ENCODE peak calls at places on chromosomes 6 and 20, in nine cellular contexts. P, U, E, B, W, J, R, S and N are unnamed samples.

GRCh38 chr6:100657678-100658330 is 193.1 kb upstream of the SIM1 start:
- DNase-seq in P (no peak), U (no peak), E (no peak), B (peak), W (no peak), J (no peak), R (peak), S (no peak), N (no peak)

GRCh38 chr6:25136879-25137278 is 142.3 kb upstream of the CARMIL1 start:
- DNase-seq in P (no peak), U (no peak), E (peak), B (no peak), W (no peak), J (no peak), R (no peak), S (no peak), N (no peak)

GRCh38 chr6:20608371-20608770 is 74.1 kb downstream of the CDKAL1 start:
- DNase-seq in P (no peak), U (no peak), E (no peak), B (no peak), W (no peak), J (no peak), R (no peak), S (no peak), N (no peak)

GRCh38 chr20:8385247-8385646 is 253.2 kb downstream of the PLCB1 start:
- DNase-seq in P (peak), U (no peak), E (peak), B (peak), W (no peak), J (peak), R (peak), S (no peak), N (peak)

GRCh38 chr6:150492941-150493340 is 106.7 kb upstream of the PLEKHG1 start:
- DNase-seq in P (no peak), U (peak), E (no peak), B (no peak), W (peak), J (no peak), R (peak), S (no peak), N (no peak)

GRCh38 chr20:23096986-23097520 is 10.9 kb upstream of the CD93 start:
- DNase-seq in P (no peak), U (no peak), E (peak), B (no peak), W (peak), J (no peak), R (no peak), S (no peak), N (no peak)

GRCh38 chr6:2773450-2773849 is 8.3 kb downstream of the WRNIP1 start:
- DNase-seq in P (no peak), U (no peak), E (no peak), B (peak), W (no peak), J (no peak), R (no peak), S (no peak), N (peak)

GRCh38 chr6:106257195-106257594 is 68.4 kb downstream of the ATG5 start:
- DNase-seq in P (no peak), U (no peak), E (no peak), B (peak), W (peak), J (no peak), R (no peak), S (no peak), N (no peak)

GRCh38 chr6:32664354-32664753 is 2.1 kb downstream of the HLA-DQB1 start:
- DNase-seq in P (no peak), U (no peak), E (no peak), B (no peak), W (no peak), J (no peak), R (no peak), S (no peak), N (no peak)

GRCh38 chr6:110885526-110885925 is 10.9 kb downstream of the AMD1 start:
- DNase-seq in P (no peak), U (no peak), E (no peak), B (no peak), W (no peak), J (no peak), R (no peak), S (no peak), N (no peak)

GRCh38 chr20:23334111-23334510 is 16.5 kb upstream of the NXT1 start:
- DNase-seq in P (no peak), U (no peak), E (no peak), B (no peak), W (no peak), J (no peak), R (no peak), S (no peak), N (no peak)

GRCh38 chr6:121319112-121319553 is 15.1 kb downstream of the TBC1D32 start:
- DNase-seq in P (no peak), U (no peak), E (no peak), B (no peak), W (peak), J (no peak), R (peak), S (no peak), N (peak)

GRCh38 chr20:24782801-24783630 is 166.1 kb upstream of the CST7 start:
- DNase-seq in P (peak), U (no peak), E (no peak), B (no peak), W (no peak), J (peak), R (peak), S (no peak), N (no peak)

GRCh38 chr6:108874470-108875160 is 26.4 kb downstream of the ARMC2 start:
- DNase-seq in P (no peak), U (no peak), E (peak), B (peak), W (no peak), J (no peak), R (peak), S (no peak), N (peak)

GRCh38 chr6:56475736-56476457 is 166.8 kb downstream of the DST start:
- DNase-seq in P (no peak), U (no peak), E (peak), B (no peak), W (no peak), J (no peak), R (peak), S (no peak), N (peak)

GRCh38 chr6:20370801-20371200 is 30.9 kb upstream of the E2F3 start:
- DNase-seq in P (no peak), U (no peak), E (no peak), B (no peak), W (peak), J (no peak), R (no peak), S (no peak), N (no peak)

GRCh38 chr20:41050361-41051019 is 21.9 kb downstream of the TOP1 start:
- DNase-seq in P (no peak), U (no peak), E (peak), B (peak), W (no peak), J (no peak), R (peak), S (no peak), N (peak)

GRCh38 chr20:18749528-18749927 is 64.1 kb upstream of the SCP2D1 start:
- DNase-seq in P (no peak), U (no peak), E (no peak), B (no peak), W (no peak), J (no peak), R (no peak), S (no peak), N (no peak)

GRCh38 chr6:169172435-169172834 is 81.2 kb downstream of the THBS2 start:
- DNase-seq in P (no peak), U (no peak), E (peak), B (peak), W (peak), J (no peak), R (peak), S (no peak), N (peak)

GRCh38 chr6:94902974-94903628 is 674.2 kb upstream of the MANEA start:
- DNase-seq in P (no peak), U (no peak), E (no peak), B (no peak), W (no peak), J (no peak), R (no peak), S (no peak), N (no peak)

GRCh38 chr6:148980234-148980633 is 233.4 kb downstream of the UST start:
- DNase-seq in P (no peak), U (no peak), E (no peak), B (no peak), W (no peak), J (no peak), R (no peak), S (no peak), N (no peak)

GRCh38 chr6:130783416-130784107 is 43.6 kb upstream of the SMLR1 start:
- DNase-seq in P (no peak), U (no peak), E (no peak), B (no peak), W (no peak), J (no peak), R (no peak), S (no peak), N (peak)

GRCh38 chr6:160974304-160974771 is 17.2 kb upstream of the MAP3K4 start:
- DNase-seq in P (no peak), U (peak), E (peak), B (peak), W (peak), J (no peak), R (peak), S (no peak), N (peak)

GRCh38 chr6:1917628-1918371 is 308.1 kb downstream of the FOXC1 start:
- DNase-seq in P (no peak), U (peak), E (peak), B (peak), W (peak), J (no peak), R (peak), S (no peak), N (peak)

GRCh38 chr6:113428702-113429101 is 428.4 kb upstream of the MARCKS start:
- DNase-seq in P (no peak), U (no peak), E (no peak), B (peak), W (no peak), J (no peak), R (no peak), S (no peak), N (peak)

GRCh38 chr6:160139420-160139851 is 17.8 kb downstream of the SLC22A1 start:
- DNase-seq in P (no peak), U (peak), E (peak), B (peak), W (peak), J (no peak), R (peak), S (no peak), N (peak)

GRCh38 chr6:146582857-146583256 is 15.9 kb upstream of the ADGB start:
- DNase-seq in P (no peak), U (no peak), E (peak), B (no peak), W (no peak), J (no peak), R (no peak), S (no peak), N (peak)

GRCh38 chr20:62426678-62427077 is 661 bp downstream of the RBBP8NL start:
- DNase-seq in P (peak), U (no peak), E (no peak), B (no peak), W (peak), J (no peak), R (no peak), S (peak), N (no peak)

DNA sequence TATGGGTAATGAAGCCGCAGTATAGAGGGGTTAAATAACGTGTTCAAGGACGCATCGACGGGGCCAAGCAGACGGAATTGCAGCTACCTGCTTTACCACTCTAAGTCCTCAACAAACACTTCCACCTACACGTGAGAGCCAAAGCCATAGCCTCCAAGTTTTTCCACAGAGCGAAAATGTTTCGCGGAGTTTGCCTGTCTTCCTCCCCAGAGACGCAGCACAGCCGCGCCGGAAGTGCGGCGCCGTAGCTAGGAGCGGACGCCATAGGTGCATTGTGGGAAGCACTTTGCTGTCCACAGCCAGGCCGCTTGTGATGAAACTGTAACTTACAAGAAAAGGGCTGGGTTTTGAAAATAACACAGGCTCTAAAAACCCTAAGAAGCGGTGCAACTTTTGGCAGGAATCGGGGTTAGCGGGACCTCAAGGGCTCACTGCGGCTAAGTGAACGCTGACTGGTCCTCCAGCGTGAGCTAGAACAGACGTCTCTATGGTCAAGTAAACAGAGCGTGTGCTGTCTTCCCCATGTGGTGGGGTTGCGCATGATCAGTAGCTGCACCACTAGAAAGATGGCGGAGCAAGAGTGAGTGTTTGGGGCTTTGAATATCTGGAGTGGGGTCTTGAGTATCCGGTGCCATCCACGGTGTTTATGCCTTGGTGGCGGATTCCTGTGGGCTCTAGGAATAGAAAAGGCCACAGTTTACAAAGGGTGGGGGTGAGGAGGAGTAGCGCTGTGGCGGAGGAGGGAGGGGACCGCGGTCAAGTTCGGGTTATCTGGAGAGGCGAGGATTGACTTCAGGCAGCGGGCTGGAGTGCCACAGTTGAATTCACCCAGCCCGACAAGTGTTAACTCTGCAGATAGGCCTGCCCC is at the start of gene RPL7L1:
- DNase-seq in P (peak), U (peak), E (peak), B (peak), W (peak), J (peak), R (peak), S (peak), N (peak)
- TF ChIP-seq CTCF in P (peak), U (no peak), E (peak), B (no peak), W (no peak), J (peak), R (no peak), S (peak), N (no peak)

DNA sequence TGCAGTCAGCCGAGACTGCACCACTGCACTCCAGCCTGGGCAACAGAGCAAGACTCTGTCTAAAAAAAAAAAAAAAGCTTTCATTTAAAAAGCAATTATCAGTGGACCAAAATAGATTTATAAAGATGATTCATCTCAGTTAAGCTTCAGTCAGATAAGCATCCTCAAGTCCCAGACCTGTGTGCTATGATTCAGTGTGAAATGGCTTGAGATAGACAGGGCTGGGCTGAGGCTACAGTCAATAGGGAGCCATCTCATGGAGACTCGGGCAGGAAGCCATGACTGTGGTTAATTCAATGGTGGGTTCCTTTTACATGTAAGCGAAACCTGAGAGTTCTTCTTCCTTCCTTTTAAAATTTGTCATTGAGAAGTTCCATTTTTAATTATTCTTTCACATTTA is 276.0 kb downstream of the TFAP2A start:
- DNase-seq in P (no peak), U (peak), E (no peak), B (peak), W (peak), J (no peak), R (no peak), S (no peak), N (no peak)
- TF ChIP-seq CTCF in P (no peak), U (no peak), E (no peak), B (no peak), W (no peak), J (no peak), R (no peak), S (no peak), N (no peak)

GRCh38 chr6:63598001-63598250 is 25.6 kb downstream of the LOC128125822 start:
- DNase-seq in P (no peak), U (no peak), E (peak), B (no peak), W (no peak), J (no peak), R (peak), S (no peak), N (no peak)
- TF ChIP-seq CTCF in P (no peak), U (no peak), E (no peak), B (no peak), W (no peak), J (no peak), R (no peak), S (no peak), N (no peak)

GRCh38 chr6:28896505-28897392 is 27.0 kb downstream of the TRIM27 start:
- DNase-seq in P (peak), U (peak), E (peak), B (peak), W (peak), J (no peak), R (peak), S (peak), N (peak)
- TF ChIP-seq CTCF in P (peak), U (peak), E (peak), B (peak), W (peak), J (no peak), R (peak), S (peak), N (peak)

GRCh38 chr20:21534453-21534852 is 20.6 kb upstream of the NKX2-2 start:
- DNase-seq in P (no peak), U (no peak), E (no peak), B (no peak), W (no peak), J (no peak), R (no peak), S (no peak), N (no peak)

GRCh38 chr20:21526776-21527175 is 12.9 kb upstream of the NKX2-2 start:
- DNase-seq in P (no peak), U (no peak), E (no peak), B (no peak), W (no peak), J (no peak), R (no peak), S (no peak), N (no peak)

GRCh38 chr20:21527908-21528307 is 14.0 kb upstream of the NKX2-2 start:
- DNase-seq in P (no peak), U (no peak), E (no peak), B (no peak), W (no peak), J (no peak), R (no peak), S (no peak), N (no peak)

GRCh38 chr20:21528870-21529269 is 15.0 kb upstream of the NKX2-2 start:
- DNase-seq in P (no peak), U (no peak), E (no peak), B (no peak), W (no peak), J (no peak), R (no peak), S (no peak), N (no peak)

DNA sequence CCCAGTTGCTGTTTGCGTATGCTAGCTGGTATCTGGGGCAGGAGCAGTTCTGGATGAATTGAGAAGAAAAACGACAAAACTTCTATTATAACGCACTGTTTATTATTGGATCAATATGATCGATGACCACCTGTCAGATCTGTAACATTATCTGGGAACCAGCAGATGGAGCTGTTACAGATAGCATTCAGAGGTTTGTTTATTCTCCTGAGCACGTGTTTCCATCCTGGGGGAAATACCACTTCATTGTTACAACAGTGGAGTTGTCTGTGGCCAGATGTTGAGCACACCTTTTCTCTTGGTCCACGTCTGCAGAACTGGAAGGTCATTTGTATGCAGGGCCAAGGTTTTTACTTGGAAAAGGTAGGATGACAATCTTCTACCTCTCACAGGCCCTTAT is 16.0 kb upstream of the NKX2-2 start:
- DNase-seq in P (no peak), U (no peak), E (no peak), B (no peak), W (no peak), J (no peak), R (no peak), S (no peak), N (no peak)
- TF ChIP-seq CTCF in P (no peak), U (peak), E (peak), B (peak), W (no peak), J (peak), R (no peak), S (peak), N (peak)

DNA sequence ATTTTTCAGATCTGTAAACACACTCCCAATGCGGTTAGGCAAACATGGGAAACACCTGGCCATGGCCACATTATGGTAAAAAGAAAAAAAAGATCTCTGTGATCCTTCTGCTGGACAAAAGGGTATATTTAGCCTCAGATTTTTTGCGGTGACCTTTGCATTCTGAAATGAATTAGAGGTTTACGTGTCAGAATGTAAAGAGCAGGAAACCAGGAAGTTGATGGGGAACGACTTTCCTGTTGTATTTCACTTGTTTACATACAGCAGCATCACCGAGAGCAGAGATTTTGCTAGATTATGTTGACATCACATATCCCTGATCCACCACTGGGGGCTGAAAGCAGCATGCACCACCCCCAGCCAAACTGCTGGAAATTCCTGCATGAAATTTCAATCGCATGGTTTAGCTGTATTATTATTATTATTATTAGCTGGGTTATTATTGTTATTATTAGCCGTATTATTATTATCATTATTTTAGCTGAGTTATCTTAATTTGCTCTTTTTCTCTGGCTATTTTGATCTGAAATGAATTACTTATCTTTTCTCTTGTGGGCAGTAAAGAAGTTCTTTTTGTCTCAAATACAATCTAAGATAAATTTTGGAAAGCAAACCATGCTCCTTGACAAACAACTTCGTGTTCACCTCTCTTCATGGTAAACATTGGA is 189.4 kb downstream of the ZFP64 start:
- DNase-seq in P (no peak), U (peak), E (no peak), B (no peak), W (no peak), J (no peak), R (no peak), S (no peak), N (no peak)
- TF ChIP-seq CTCF in P (no peak), U (peak), E (no peak), B (peak), W (no peak), J (no peak), R (peak), S (peak), N (peak)

DNA sequence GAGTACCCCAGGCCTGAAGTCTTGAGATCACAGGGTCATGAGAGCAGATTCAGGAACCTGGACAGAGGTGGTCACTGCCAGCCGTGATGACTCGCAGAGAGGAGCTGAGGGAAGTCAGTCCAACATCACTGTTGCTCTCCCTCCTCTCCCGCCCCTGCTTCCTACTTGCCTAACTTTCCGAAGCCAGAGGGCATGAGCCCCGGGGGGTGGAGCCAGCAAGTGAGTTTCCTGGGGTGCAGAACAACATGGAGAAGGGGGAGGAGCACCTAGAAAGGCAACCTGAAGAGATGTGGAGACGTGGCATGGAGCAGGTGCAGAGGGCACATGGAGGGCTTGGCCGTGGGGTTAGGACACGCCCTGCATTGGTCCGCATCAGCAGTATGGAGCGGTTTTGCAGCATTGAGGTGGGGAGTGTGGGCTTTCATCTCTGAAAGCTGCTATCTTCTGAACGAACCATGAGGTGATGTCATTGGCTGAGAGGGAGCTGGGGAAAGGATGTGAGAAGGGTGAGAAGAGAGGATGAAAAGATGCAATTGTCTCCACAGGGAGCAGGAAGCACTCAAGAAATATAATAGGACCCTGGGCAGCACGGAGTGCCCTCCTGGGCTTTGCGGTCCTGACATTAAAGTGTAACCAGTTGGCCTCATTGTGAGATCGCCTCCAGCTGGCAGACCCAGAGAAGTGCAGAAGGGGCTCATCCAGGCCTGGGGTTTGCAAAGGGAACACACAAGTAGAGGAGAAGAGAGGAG is 25.0 kb downstream of the GDAP1L1 start:
- DNase-seq in P (peak), U (no peak), E (no peak), B (no peak), W (no peak), J (no peak), R (no peak), S (no peak), N (no peak)
- TF ChIP-seq CTCF in P (peak), U (peak), E (no peak), B (peak), W (no peak), J (no peak), R (peak), S (peak), N (no peak)